ENCODE peak calls at places on chromosomes 2 and 18, in six cellular contexts. P is K562, Z is HCT116, L is SK-N-SH, V is HepG2, I is H1. N is an unnamed sample. For H4K20me1, the result is how much of the 10 kb centered on the place peaks cover.

GRCh38 chr2:149827585-149828156 is 240.1 kb upstream of the MMADHC start:
- DNase-seq in P (no peak), Z (no peak), L (no peak), V (no peak), I (no peak), N (no peak)

GRCh38 chr18:58303363-58303762 is 259.3 kb downstream of the NEDD4L start:
- DNase-seq in P (no peak), Z (no peak), L (no peak), V (no peak), I (no peak), N (no peak)

GRCh38 chr2:238061310-238062202 is 755 bp downstream of the SCLY start:
- DNase-seq in P (peak), Z (no peak), L (peak), V (peak), I (peak), N (no peak)

GRCh38 chr2:86442642-86443005 is 1.5 kb downstream of the KDM3A start:
- DNase-seq in P (peak), Z (peak), L (peak), V (peak), I (no peak), N (peak)

GRCh38 chr2:1140389-1141003 is 189.8 kb downstream of the SNTG2 start:
- DNase-seq in P (peak), Z (no peak), L (peak), V (peak), I (peak), N (no peak)

GRCh38 chr18:76259012-76259568 is 236.0 kb downstream of the ZNF516 start:
- DNase-seq in P (no peak), Z (no peak), L (no peak), V (no peak), I (peak), N (no peak)

GRCh38 chr2:8454797-8455196 is 227.1 kb upstream of the ID2 start:
- DNase-seq in P (no peak), Z (no peak), L (no peak), V (no peak), I (no peak), N (no peak)

GRCh38 chr2:58939388-58939787 is 698.3 kb upstream of the FANCL start:
- DNase-seq in P (no peak), Z (no peak), L (no peak), V (no peak), I (no peak), N (no peak)

GRCh38 chr18:41484069-41484468 is 471.0 kb upstream of the PIK3C3 start:
- DNase-seq in P (no peak), Z (no peak), L (no peak), V (no peak), I (no peak), N (no peak)

GRCh38 chr2:127619901-127620705 is 25.9 kb upstream of the GPR17 start:
- DNase-seq in P (no peak), Z (no peak), L (peak), V (no peak), I (peak), N (no peak)

GRCh38 chr18:78722959-78723706 is 256.5 kb upstream of the SALL3 start:
- DNase-seq in P (no peak), Z (no peak), L (no peak), V (no peak), I (no peak), N (no peak)

GRCh38 chr18:45688113-45688512 is 35.9 kb upstream of the SLC14A1 start:
- DNase-seq in P (no peak), Z (no peak), L (no peak), V (no peak), I (no peak), N (no peak)

GRCh38 chr2:181574321-181574720 is 82.6 kb downstream of the CERKL start:
- DNase-seq in P (no peak), Z (no peak), L (no peak), V (no peak), I (no peak), N (no peak)

GRCh38 chr2:181575650-181576025 is 81.3 kb downstream of the CERKL start:
- DNase-seq in P (no peak), Z (no peak), L (no peak), V (no peak), I (no peak), N (no peak)

GRCh38 chr2:181575024-181575649 is 81.8 kb downstream of the CERKL start:
- DNase-seq in P (no peak), Z (no peak), L (no peak), V (no peak), I (no peak), N (no peak)

GRCh38 chr2:181570833-181571661 is 85.9 kb downstream of the CERKL start:
- DNase-seq in P (no peak), Z (no peak), L (no peak), V (no peak), I (no peak), N (no peak)

GRCh38 chr2:181573140-181573736 is 83.7 kb downstream of the CERKL start:
- DNase-seq in P (no peak), Z (peak), L (peak), V (peak), I (no peak), N (no peak)
- TF ChIP-seq JUND in P (no peak), Z (no peak), L (no peak), V (no peak), I (no peak), N (no peak)

DNA sequence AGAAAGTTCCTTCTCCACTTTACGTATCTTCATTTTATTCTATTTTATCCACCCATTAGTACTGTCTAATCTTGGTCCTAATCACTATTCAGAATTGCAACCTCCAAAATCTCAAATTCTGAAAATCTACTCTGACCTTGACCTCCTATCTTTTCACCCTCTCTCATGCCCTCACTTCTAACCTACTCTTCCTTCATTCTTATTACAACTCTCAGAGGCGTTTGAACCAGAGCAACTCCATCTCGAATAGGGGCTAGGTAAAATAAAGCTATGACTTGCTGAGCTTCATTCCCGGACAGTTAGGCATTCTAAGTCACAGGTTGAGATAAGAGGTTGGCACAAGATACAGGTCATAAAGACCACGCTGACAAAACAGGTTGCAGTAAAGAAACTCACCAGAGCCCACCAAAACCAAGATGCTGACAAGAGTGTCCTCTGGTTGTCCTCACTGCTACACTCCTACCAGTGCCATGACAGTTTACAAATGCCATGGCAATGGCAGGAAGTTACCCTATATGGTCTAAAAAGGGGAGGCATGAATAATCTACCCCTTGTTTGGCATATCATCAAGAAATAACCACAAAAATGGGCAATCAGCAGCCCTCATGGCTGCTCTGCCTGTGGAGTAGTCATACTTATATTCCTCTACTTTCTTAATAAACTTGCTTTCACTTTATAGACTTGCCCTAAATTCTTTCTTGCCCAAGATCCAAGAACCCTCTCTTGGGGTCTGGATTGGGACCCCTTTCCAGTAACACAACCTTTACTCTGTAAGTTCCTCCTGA is 11.4 kb downstream of the CCDC88A start:
- DNase-seq in P (no peak), Z (no peak), L (no peak), V (no peak), I (no peak), N (no peak)
- H4K20me1 ChIP-seq in P (under half), Z (under half), L (under half), V (under half), I (under half), N (under half)

GRCh38 chr2:96773922-96774321 is 13.2 kb downstream of the CNNM4 start:
- DNase-seq in P (no peak), Z (no peak), L (no peak), V (no peak), I (no peak), N (no peak)
- TF ChIP-seq JUND in P (no peak), Z (no peak), L (no peak), V (no peak), I (no peak), N (no peak)

GRCh38 chr2:168526641-168527040 is 70.6 kb downstream of the CERS6 start:
- DNase-seq in P (no peak), Z (no peak), L (no peak), V (no peak), I (no peak), N (no peak)
- H4K20me1 ChIP-seq in P (under half), Z (under half), L (under half), V (under half), I (under half), N (under half)

GRCh38 chr2:140257692-140258300 is 1477.6 kb upstream of the NXPH2 start:
- DNase-seq in P (no peak), Z (no peak), L (no peak), V (no peak), I (no peak), N (no peak)
- TF ChIP-seq JUND in P (no peak), Z (no peak), L (no peak), V (no peak), I (no peak), N (no peak)

GRCh38 chr2:134170269-134170668 is 83.6 kb upstream of the MGAT5 start:
- DNase-seq in P (no peak), Z (no peak), L (no peak), V (no peak), I (no peak), N (no peak)
- H4K20me1 ChIP-seq in P (under half), Z (under half), L (under half), V (under half), I (under half), N (under half)